ENCODE peak calls at places on chromosomes 4 and X, in five cellular contexts. V is K562, B is GM23338, W is HepG2, A is GM12878. O is an unnamed sample.

GRCh38 chr4:54230479-54231418 is 1.7 kb downstream of the PDGFRA start:
- DNase-seq in V (no peak), B (peak), A (no peak), W (no peak), O (no peak)

GRCh38 chr4:5969336-5969735 is 48.9 kb downstream of the C4orf50 start:
- DNase-seq in B (no peak), V (no peak), W (no peak), A (no peak), O (no peak)

GRCh38 chr4:70801265-70801809 is 38.4 kb downstream of the GRSF1 start:
- DNase-seq in A (no peak), W (no peak), V (no peak), B (no peak), O (no peak)

GRCh38 chr4:115770046-115770543 is 656.7 kb upstream of the NDST4 start:
- DNase-seq in W (no peak), V (no peak), A (no peak), B (no peak), O (no peak)

GRCh38 chr4:148716361-148717063 is 274.3 kb upstream of the NR3C2 start:
- DNase-seq in A (no peak), V (no peak), B (peak), W (no peak), O (no peak)

GRCh38 chr4:150007512-150007911 is 70.7 kb upstream of the DCLK2 start:
- DNase-seq in V (no peak), A (no peak), W (no peak), B (no peak), O (peak)

GRCh38 chr4:83112239-83112638 is 2.3 kb downstream of the PLAC8 start:
- DNase-seq in A (peak), V (no peak), W (peak), B (no peak), O (no peak)

GRCh38 chr4:98861100-98861499 is 67.8 kb downstream of the EIF4E start:
- DNase-seq in V (peak), A (no peak), W (no peak), B (no peak), O (no peak)

GRCh38 chr4:2068566-2068965 is 9.4 kb downstream of the NAT8L start:
- DNase-seq in B (no peak), V (no peak), W (no peak), A (no peak), O (no peak)

GRCh38 chr4:153160856-153161598 is 43.2 kb upstream of the TRIM2 start:
- DNase-seq in V (no peak), B (no peak), W (no peak), A (no peak), O (no peak)

GRCh38 chr4:137545461-137545861 is 13.2 kb upstream of the PCDH18 start:
- DNase-seq in W (no peak), B (peak), A (no peak), V (no peak), O (no peak)

GRCh38 chr4:6727081-6727942 is 11.3 kb downstream of the BLOC1S4 start:
- DNase-seq in B (peak), W (no peak), A (no peak), V (peak), O (no peak)

GRCh38 chr4:69896530-69897116 is 34.2 kb upstream of the CSN1S1 start:
- DNase-seq in V (no peak), W (peak), B (peak), A (no peak), O (peak)

GRCh38 chr4:61922766-61923165 is 722.6 kb downstream of the ADGRL3 start:
- DNase-seq in W (no peak), V (no peak), A (no peak), B (no peak), O (no peak)

GRCh38 chrX:38803609-38804480 is 2.6 kb downstream of the MID1IP1 start:
- DNase-seq in V (peak), B (peak), A (no peak), W (peak), O (peak)

GRCh38 chr4:113637363-113637762 is 124.2 kb downstream of the CAMK2D start:
- DNase-seq in W (no peak), B (no peak), A (no peak), V (no peak), O (no peak)

GRCh38 chr4:95472538-95472937 is 76.2 kb downstream of the UNC5C start:
- DNase-seq in A (no peak), V (no peak), B (no peak), W (no peak), O (no peak)

GRCh38 chr4:106690487-106690886 is 321.9 kb upstream of the GIMD1 start:
- DNase-seq in V (no peak), A (no peak), W (no peak), B (no peak), O (no peak)

GRCh38 chrX:29662759-29663503 is 552.4 kb upstream of the MAGEB2 start:
- DNase-seq in W (peak), V (no peak), A (peak), B (no peak), O (peak)

GRCh38 chr4:55635282-55635681 is 816 bp downstream of the NMU start:
- DNase-seq in V (peak), B (peak), W (no peak), A (no peak), O (no peak)

GRCh38 chr4:153222790-153223417 is 18.7 kb downstream of the TRIM2 start:
- DNase-seq in V (no peak), B (peak), A (no peak), W (no peak), O (no peak)

GRCh38 chr4:66123195-66123594 is 452.9 kb upstream of the EPHA5 start:
- DNase-seq in B (no peak), V (no peak), W (no peak), A (no peak), O (no peak)

GRCh38 chr4:3683077-3683743 is 83.0 kb upstream of the ADRA2C start:
- DNase-seq in W (no peak), B (no peak), A (no peak), V (no peak), O (no peak)

GRCh38 chrX:107600366-107600765 is 27.9 kb upstream of the PRPS1 start:
- DNase-seq in B (no peak), W (no peak), V (no peak), A (no peak), O (no peak)

GRCh38 chrX:30150196-30150895 is 65.0 kb upstream of the MAGEB2 start:
- DNase-seq in V (no peak), B (no peak), W (no peak), A (no peak), O (no peak)

GRCh38 chr4:65918217-65918616 is 247.9 kb upstream of the EPHA5 start:
- DNase-seq in B (no peak), W (no peak), V (no peak), A (no peak), O (no peak)

GRCh38 chr4:159837071-159837470 is 734.2 kb downstream of the RAPGEF2 start:
- DNase-seq in B (no peak), A (no peak), W (no peak), V (no peak), O (no peak)

GRCh38 chr4:89898304-89898716 is 3.7 kb downstream of the MMRN1 start:
- DNase-seq in V (no peak), A (peak), W (no peak), B (peak), O (no peak)

GRCh38 chrX:9677098-9677739 is 88.4 kb downstream of the GPR143 start:
- DNase-seq in V (no peak), A (peak), B (no peak), W (no peak), O (no peak)

GRCh38 chr4:95124906-95125504 is 367.2 kb downstream of the BMPR1B start:
- DNase-seq in A (no peak), V (peak), W (peak), B (peak), O (peak)

GRCh38 chr4:156568041-156568440 is 403.6 kb downstream of the PDGFC start:
- DNase-seq in A (no peak), V (no peak), W (no peak), B (no peak), O (no peak)

GRCh38 chr4:155388162-155388561 is 11.4 kb upstream of the MAP9 start:
- DNase-seq in B (no peak), W (no peak), A (no peak), V (no peak), O (no peak)

GRCh38 chrX:151796576-151796975 is 62.0 kb downstream of the CNGA2 start:
- DNase-seq in B (no peak), A (no peak), V (no peak), W (no peak), O (no peak)
- TF ChIP-seq JUNB in B (no peak), A (no peak), V (no peak), W (no peak), O (no peak)

DNA sequence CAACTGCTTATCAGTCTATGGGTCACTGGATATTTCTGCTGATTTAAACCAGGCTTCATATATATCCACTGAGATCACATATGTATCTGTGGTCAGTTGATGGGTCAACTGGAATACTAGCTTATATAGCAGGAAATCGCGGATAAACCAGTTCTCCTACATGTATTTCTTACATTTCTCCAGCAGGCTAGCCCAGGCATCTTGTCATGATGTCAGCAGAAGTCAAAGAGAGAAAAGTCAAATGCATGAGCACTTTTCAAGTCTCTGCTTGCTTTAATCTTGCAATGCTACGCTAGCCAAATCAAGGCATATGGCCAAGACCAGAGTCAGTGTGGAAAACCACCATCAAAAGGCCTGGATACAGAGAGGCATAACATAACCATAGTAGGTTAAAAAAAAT is 1008.8 kb upstream of the DIAPH2 start:
- DNase-seq in W (no peak), V (no peak), B (no peak), A (no peak), O (no peak)
- TF ChIP-seq JUNB in W (no peak), V (no peak), B (no peak), A (no peak), O (no peak)

GRCh38 chr4:64598068-64598467 is 188.8 kb upstream of the TECRL start:
- DNase-seq in V (no peak), W (no peak), B (no peak), A (no peak), O (no peak)
- TF ChIP-seq JUNB in V (no peak), W (no peak), B (no peak), A (no peak), O (no peak)

GRCh38 chr4:136461533-136461932 is 1070.8 kb downstream of the PCDH18 start:
- DNase-seq in B (no peak), V (no peak), W (no peak), A (no peak), O (no peak)

GRCh38 chr4:136458326-136458725 is 1074.0 kb downstream of the PCDH18 start:
- DNase-seq in A (no peak), W (no peak), V (no peak), B (no peak), O (no peak)

GRCh38 chr4:136463941-136464340 is 1068.4 kb downstream of the PCDH18 start:
- DNase-seq in W (no peak), V (no peak), A (no peak), B (no peak), O (no peak)
- TF ChIP-seq JUNB in W (no peak), V (no peak), A (no peak), B (no peak), O (no peak)

DNA sequence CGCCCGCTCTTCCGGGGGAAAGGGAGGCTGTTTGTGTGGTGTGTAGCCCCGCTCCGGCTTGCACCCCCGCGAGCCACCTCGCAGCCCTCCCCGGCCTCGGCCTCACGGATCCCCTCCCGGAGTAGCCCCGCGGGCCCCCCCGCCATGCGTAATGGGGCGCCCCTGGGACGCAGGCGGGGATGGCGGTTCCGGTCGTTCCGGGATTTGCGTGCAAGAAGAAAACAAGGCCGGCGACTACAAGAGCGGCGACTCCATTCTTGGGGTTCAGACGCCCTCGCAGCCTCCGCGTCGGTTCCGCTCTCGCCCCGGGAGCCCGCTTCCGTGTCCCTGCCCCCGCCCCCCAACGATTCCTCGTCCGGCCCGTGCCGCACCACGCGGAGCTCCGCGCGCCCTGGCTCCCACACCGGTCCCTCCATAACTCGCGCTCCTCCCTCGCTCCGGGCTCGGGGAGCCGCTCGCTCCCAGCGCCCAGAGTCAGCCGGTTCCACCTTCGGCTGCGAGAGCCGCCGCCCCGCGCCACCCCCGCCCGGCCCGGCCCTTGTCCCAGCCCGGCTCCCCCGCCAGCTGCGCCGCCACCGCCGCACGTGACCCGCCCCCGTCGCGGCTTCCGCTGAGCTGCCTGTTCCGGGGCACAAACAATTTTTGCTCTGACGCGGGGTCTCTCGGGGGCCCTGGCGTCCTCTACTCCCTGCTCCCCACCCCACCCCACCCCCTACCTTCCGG is 78.7 kb upstream of the BCOR start:
- DNase-seq in B (peak), A (no peak), W (peak), V (peak), O (peak)
- TF ChIP-seq JUNB in B (no peak), A (no peak), W (no peak), V (no peak), O (no peak)

GRCh38 chrX:71999535-71999934 is 88.9 kb downstream of the NHSL2 start:
- DNase-seq in V (no peak), A (no peak), W (no peak), B (no peak), O (no peak)
- TF ChIP-seq JUNB in V (no peak), A (no peak), W (no peak), B (no peak), O (no peak)

GRCh38 chrX:70554081-70554480 is 109.4 kb downstream of the DLG3 start:
- DNase-seq in A (no peak), W (peak), V (peak), B (peak), O (peak)
- TF ChIP-seq JUNB in A (no peak), W (no peak), V (no peak), B (no peak), O (no peak)

GRCh38 chr4:179097741-179098140 is 1655.5 kb upstream of the AGA start:
- DNase-seq in W (no peak), V (no peak), B (peak), A (no peak), O (no peak)

DNA sequence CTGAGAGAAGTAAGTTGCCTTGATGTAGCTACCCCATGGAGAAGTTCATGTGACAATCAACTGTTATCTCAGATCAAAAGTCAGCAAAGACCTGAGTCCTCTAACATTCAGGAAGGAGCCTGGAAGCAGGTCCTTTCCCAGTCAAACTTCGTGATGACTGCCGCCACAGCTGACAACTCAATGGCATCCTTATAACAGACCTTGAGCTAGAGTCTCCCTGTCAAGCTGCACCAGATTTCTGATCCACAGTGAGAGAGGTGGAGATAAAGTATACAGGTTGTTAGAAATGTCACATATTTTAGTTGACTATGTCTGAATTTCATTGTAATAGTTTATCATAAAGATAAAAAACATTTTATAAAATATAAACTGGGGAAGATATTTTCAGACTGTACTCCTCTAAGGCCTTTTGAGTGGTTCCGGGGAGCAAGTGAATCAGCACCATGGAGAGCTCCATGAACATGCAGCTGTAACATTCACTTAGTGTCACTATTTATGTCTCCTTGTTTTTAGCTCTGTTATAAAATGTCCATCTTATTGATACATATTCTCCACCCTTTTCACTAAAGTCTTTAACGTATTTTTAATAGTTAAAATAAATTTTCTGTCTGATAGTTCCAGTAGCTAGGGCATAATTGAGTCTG is 1653.5 kb upstream of the AGA start:
- DNase-seq in B (peak), A (no peak), W (no peak), V (no peak), O (no peak)
- TF ChIP-seq JUNB in B (no peak), A (no peak), W (no peak), V (no peak), O (no peak)

DNA sequence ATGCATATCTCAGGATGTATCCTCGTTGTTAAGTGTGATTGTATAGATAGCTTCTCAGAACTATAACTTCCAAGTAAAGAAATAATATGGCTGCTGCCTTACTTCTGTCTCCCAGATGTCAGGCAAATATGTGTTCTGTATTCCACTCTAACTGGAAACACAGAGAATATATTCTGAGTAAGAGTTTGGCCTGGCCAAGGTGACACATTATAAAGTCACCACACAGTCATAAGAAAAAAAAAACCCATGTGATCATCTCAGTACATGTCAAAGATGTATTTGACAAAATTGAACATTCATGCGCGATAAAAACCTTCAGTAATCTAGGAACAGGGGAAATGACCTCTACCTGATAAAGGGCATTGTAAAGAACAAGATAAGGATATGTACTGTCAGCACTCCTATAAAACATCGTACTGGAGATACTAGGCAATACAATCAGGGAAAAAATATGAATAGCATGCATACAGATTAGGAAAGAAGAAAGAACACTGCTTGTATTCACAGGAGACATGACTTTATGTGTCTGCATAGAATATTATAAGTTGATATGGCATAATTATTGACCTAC is 207.1 kb downstream of the ZNF330 start:
- DNase-seq in W (no peak), V (no peak), A (no peak), B (no peak), O (no peak)
- TF ChIP-seq JUNB in W (no peak), V (no peak), A (no peak), B (no peak), O (no peak)

O was measured in A549.